ENCODE peak calls at places on chromosomes 6 and 20, in four cellular contexts. U, S, N and F are unnamed samples. For H3K27me3 and H3K4me1, the result is how much of the 10 kb centered on the place peaks cover.

GRCh38 chr20:35849726-35850125 is 77.9 kb downstream of the PHF20 start:
- DNase-seq in U (no peak), S (no peak), N (no peak), F (no peak)

GRCh38 chr6:34462561-34462971 is 3.3 kb upstream of the PACSIN1 start:
- DNase-seq in S (peak), N (peak), U (no peak), F (peak)

GRCh38 chr6:129749749-129750120 is 39.8 kb upstream of the ARHGAP18 start:
- DNase-seq in S (no peak), U (peak), N (peak), F (no peak)

GRCh38 chr20:32638848-32639247 is 34.9 kb downstream of the C20orf203 start:
- DNase-seq in N (no peak), S (peak), U (peak), F (peak)

GRCh38 chr6:138692978-138693909 is 80.3 kb upstream of the CCDC28A start:
- DNase-seq in S (peak), U (peak), N (peak), F (peak)

GRCh38 chr20:49558826-49559225 is 9.1 kb downstream of the PTGIS start:
- DNase-seq in U (no peak), N (no peak), S (no peak), F (peak)

GRCh38 chr20:38298768-38299288 is 5.1 kb upstream of the BPI start:
- DNase-seq in S (peak), U (no peak), N (no peak), F (no peak)

GRCh38 chr6:12010635-12011275 is 1.4 kb upstream of the HIVEP1 start:
- DNase-seq in U (no peak), N (no peak), S (peak), F (peak)

GRCh38 chr6:170136541-170137175 is 154.2 kb downstream of the DLL1 start:
- DNase-seq in N (no peak), U (no peak), S (no peak), F (peak)

GRCh38 chr6:158481612-158482473 is 78.0 kb upstream of the TMEM181 start:
- DNase-seq in N (no peak), U (peak), S (no peak), F (no peak)

GRCh38 chr20:19885576-19885956 is 127.5 kb downstream of the RIN2 start:
- DNase-seq in N (no peak), U (no peak), S (no peak), F (no peak)

GRCh38 chr6:74570044-74570443 is 635.8 kb downstream of the COL12A1 start:
- DNase-seq in U (no peak), S (no peak), N (no peak), F (no peak)

GRCh38 chr6:89928604-89929003 is 34.3 kb downstream of the GJA10 start:
- DNase-seq in U (peak), N (no peak), S (no peak), F (no peak)

GRCh38 chr20:53949319-53949839 is 121.0 kb downstream of the BCAS1 start:
- DNase-seq in U (peak), N (peak), S (peak), F (no peak)

GRCh38 chr6:40958740-40959139 is 80.3 kb downstream of the UNC5CL start:
- DNase-seq in U (no peak), N (no peak), S (no peak), F (no peak)

GRCh38 chr6:46042355-46042999 is 26.8 kb upstream of the CLIC5 start:
- DNase-seq in N (peak), U (peak), S (no peak), F (peak)

GRCh38 chr6:11595903-11596302 is 58.4 kb downstream of the TMEM170B start:
- DNase-seq in U (no peak), N (no peak), S (no peak), F (peak)

GRCh38 chr6:39997101-39997635 is 62.9 kb upstream of the MOCS1 start:
- DNase-seq in N (no peak), S (no peak), U (no peak), F (no peak)

GRCh38 chr20:19834287-19834686 is 76.2 kb downstream of the RIN2 start:
- DNase-seq in S (no peak), U (no peak), N (no peak), F (no peak)

GRCh38 chr6:1554881-1555569 is 54.7 kb upstream of the FOXC1 start:
- DNase-seq in U (peak), S (peak), N (peak), F (peak)

GRCh38 chr6:1461207-1461606 is 71.8 kb downstream of the FOXF2 start:
- DNase-seq in U (peak), S (no peak), N (no peak), F (no peak)

GRCh38 chr6:9002833-9003232 is 567.5 kb upstream of the SLC35B3 start:
- DNase-seq in S (no peak), U (no peak), N (no peak), F (no peak)

GRCh38 chr6:83057705-83058321 is 7.8 kb downstream of the UBE3D start:
- DNase-seq in S (no peak), U (no peak), N (peak), F (peak)

GRCh38 chr6:10837009-10837691 is 1.2 kb downstream of the MAK start:
- DNase-seq in U (no peak), S (peak), N (peak), F (peak)

GRCh38 chr6:143078468-143079324 is 18.0 kb downstream of the AIG1 start:
- DNase-seq in N (no peak), S (no peak), U (no peak), F (no peak)

GRCh38 chr6:115891111-115891669 is 169.5 kb downstream of the FRK start:
- DNase-seq in U (peak), S (no peak), N (no peak), F (no peak)

GRCh38 chr6:144898052-144898689 is 613.0 kb downstream of the UTRN start:
- DNase-seq in N (no peak), S (no peak), U (peak), F (no peak)

GRCh38 chr6:143397229-143398222 is 53.0 kb downstream of the ADAT2 start:
- DNase-seq in S (peak), U (peak), N (peak), F (peak)

GRCh38 chr20:11332376-11332775 is 585.3 kb upstream of the BTBD3 start:
- DNase-seq in N (no peak), S (no peak), U (peak), F (no peak)

GRCh38 chr6:129719692-129720091 is 9.7 kb upstream of the ARHGAP18 start:
- DNase-seq in S (no peak), U (no peak), N (no peak), F (no peak)

GRCh38 chr6:142048593-142048980 is 84.1 kb upstream of the GJE1 start:
- DNase-seq in S (no peak), U (no peak), N (no peak), F (no peak)

GRCh38 chr6:9621276-9621675 is 793.6 kb downstream of the TFAP2A start:
- DNase-seq in U (peak), N (no peak), S (no peak), F (no peak)

GRCh38 chr6:15340105-15340601 is 94.3 kb downstream of the JARID2 start:
- DNase-seq in S (no peak), U (no peak), N (peak), F (no peak)

GRCh38 chr20:61730631-61731362 is 334.9 kb downstream of the TAF4 start:
- DNase-seq in S (no peak), N (no peak), U (no peak), F (no peak)

GRCh38 chr6:161429921-161430490 is 156.1 kb upstream of the AGPAT4 start:
- DNase-seq in N (no peak), U (no peak), S (no peak), F (no peak)

DNA sequence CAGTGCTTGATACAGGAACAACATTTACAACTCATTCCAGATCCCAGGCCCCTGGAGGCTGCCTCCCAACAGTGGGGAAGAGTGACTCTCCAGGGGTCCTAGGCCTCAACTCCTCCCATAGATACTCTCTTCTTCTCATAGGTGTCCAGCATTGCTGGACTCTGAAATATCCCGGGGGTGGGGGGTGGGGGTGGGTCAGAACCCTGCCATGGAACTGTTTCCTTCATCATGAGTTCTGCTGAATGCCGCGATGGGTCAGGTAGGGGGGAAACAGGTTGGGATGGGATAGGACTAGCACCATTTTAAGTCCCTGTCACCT is 4.2 kb downstream of the PIM1 start:
- DNase-seq in U (no peak), N (no peak), S (no peak), F (no peak)
- H3K27ac ChIP-seq in U (no peak), N (peak), S (peak), F (no peak)

GRCh38 chr6:7880718-7881107 is 29.9 kb downstream of the TXNDC5 start:
- DNase-seq in U (no peak), N (no peak), S (no peak), F (no peak)

GRCh38 chr6:7879579-7879978 is 31.0 kb downstream of the TXNDC5 start:
- DNase-seq in N (no peak), U (no peak), S (no peak), F (no peak)

GRCh38 chr6:7878401-7878964 is 32.1 kb downstream of the TXNDC5 start:
- DNase-seq in U (no peak), N (no peak), S (no peak), F (no peak)

GRCh38 chr6:7879043-7879442 is 31.5 kb downstream of the TXNDC5 start:
- DNase-seq in U (no peak), N (peak), S (no peak), F (no peak)

GRCh38 chr6:7879980-7880717 is 30.4 kb downstream of the TXNDC5 start:
- DNase-seq in N (no peak), S (no peak), U (no peak), F (no peak)
- H3K27me3 ChIP-seq in N (under half), S (under half), U (under half), F (under half)

GRCh38 chr6:4936681-4937041 is 67.2 kb downstream of the RPP40 start:
- DNase-seq in N (peak), S (no peak), U (peak), F (no peak)
- H3K4me1 ChIP-seq in N (under half), S (under half), U (under half), F (under half)

DNA sequence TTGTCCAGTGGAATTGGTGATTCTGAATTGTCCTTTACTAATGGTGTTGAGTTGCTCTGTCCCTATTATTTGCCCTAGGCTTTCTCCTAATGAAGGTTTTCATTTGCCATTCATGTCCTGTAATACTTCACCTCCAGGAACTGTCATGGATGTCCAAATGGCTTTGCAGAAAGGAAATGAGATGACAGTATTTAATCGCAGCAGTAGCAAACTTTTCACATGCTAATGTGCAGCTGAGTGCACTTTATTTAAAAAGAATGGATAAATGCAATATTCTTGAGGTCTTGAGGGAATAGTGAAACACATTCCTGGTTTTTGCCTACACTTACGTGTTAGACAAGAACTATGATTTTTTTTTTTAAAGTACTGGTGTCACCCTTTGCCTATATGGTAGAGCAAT is 131.4 kb downstream of the SULF2 start:
- DNase-seq in U (no peak), S (no peak), N (no peak), F (no peak)
- H3K27ac ChIP-seq in U (no peak), S (no peak), N (no peak), F (no peak)

GRCh38 chr6:27812805-27813626 is 99.2 kb downstream of the OR2B2 start:
- DNase-seq in U (no peak), N (no peak), S (no peak), F (peak)
- H3K27me3 ChIP-seq in U (under half), N (under half), S (under half), F (under half)